ENCODE peak calls at places on chromosomes 13 and 19, in eight cellular contexts. G is NCI-H524, N is C1 segment of cervical spinal cord, Q is NCI-H510A treated with DMSO at 0.1 percent for 48 hours, Z is AG04449, D is NCI-H1930, C is omental fat pad, H is AG08396. L is an unnamed sample.

GRCh38 chr19:6156033-6156432 is 20.6 kb downstream of the ACSBG2 start:
- DNase-seq in H (no peak), D (no peak), Z (no peak), N (no peak), G (no peak), Q (no peak), C (no peak), L (no peak)

GRCh38 chr19:35040826-35041547 is 534 bp upstream of the HPN start:
- DNase-seq in Q (no peak), N (peak), H (peak), D (no peak), C (peak), Z (no peak), G (no peak), L (no peak)

GRCh38 chr13:33575378-33575777 is 242.6 kb upstream of the RFC3 start:
- DNase-seq in G (no peak), Z (no peak), H (no peak), D (no peak), C (no peak), N (no peak), Q (no peak), L (no peak)

GRCh38 chr13:112857914-112858490 is 111.0 kb upstream of the MCF2L start:
- DNase-seq in D (no peak), Z (no peak), C (no peak), G (no peak), H (no peak), N (no peak), Q (no peak), L (no peak)

GRCh38 chr19:13031917-13032623 is 36.8 kb downstream of the NFIX start:
- DNase-seq in N (peak), Q (peak), G (no peak), C (no peak), D (no peak), H (no peak), Z (no peak), L (no peak)

GRCh38 chr13:114259974-114260373 is 21.4 kb upstream of the UPF3A start:
- DNase-seq in D (no peak), H (no peak), G (no peak), Z (no peak), N (no peak), C (no peak), Q (peak), L (no peak)

GRCh38 chr13:26202365-26202972 is 19.6 kb downstream of the RNF6 start:
- DNase-seq in D (no peak), Q (peak), C (no peak), Z (no peak), N (no peak), G (no peak), H (no peak), L (no peak)

GRCh38 chr13:36736119-36736726 is 62.4 kb downstream of the SERTM1 start:
- DNase-seq in C (no peak), D (peak), G (peak), Z (peak), N (no peak), Q (peak), H (peak), L (no peak)

GRCh38 chr13:44768775-44769578 is 192.8 kb upstream of the TSC22D1 start:
- DNase-seq in Q (no peak), D (no peak), N (no peak), H (no peak), C (no peak), G (no peak), Z (no peak), L (no peak)

GRCh38 chr19:2507109-2507508 is 31.2 kb downstream of the GADD45B start:
- DNase-seq in C (no peak), Q (peak), N (no peak), Z (no peak), D (peak), G (no peak), H (peak), L (no peak)

GRCh38 chr13:51559916-51560315 is 24.3 kb upstream of the WDFY2 start:
- DNase-seq in H (no peak), Q (no peak), D (no peak), C (no peak), G (no peak), Z (no peak), N (no peak), L (no peak)

GRCh38 chr19:56837492-56837891 is 3.0 kb downstream of the PEG3 start:
- DNase-seq in H (no peak), Q (no peak), D (peak), G (no peak), Z (no peak), C (peak), N (peak), L (no peak)

GRCh38 chr19:12090807-12091206 is 26.3 kb downstream of the ZNF844 start:
- DNase-seq in N (peak), Q (no peak), G (peak), H (peak), D (no peak), C (no peak), Z (no peak), L (no peak)

GRCh38 chr19:10295305-10295846 is 5.6 kb downstream of the ICAM5 start:
- DNase-seq in Q (no peak), H (no peak), G (no peak), C (no peak), D (no peak), N (no peak), Z (no peak), L (no peak)

GRCh38 chr19:29873024-29873800 is 61.4 kb downstream of the CCNE1 start:
- DNase-seq in C (peak), N (peak), H (peak), D (peak), G (peak), Z (no peak), Q (peak), L (no peak)

GRCh38 chr19:46205183-46205984 is 24.2 kb upstream of the IGFL1 start:
- DNase-seq in G (peak), H (no peak), N (no peak), C (no peak), Z (no peak), D (no peak), Q (peak), L (no peak)

GRCh38 chr13:66951426-66951825 is 278.7 kb downstream of the PCDH9 start:
- DNase-seq in C (no peak), H (no peak), G (no peak), Q (no peak), Z (no peak), D (no peak), N (no peak), L (no peak)

GRCh38 chr19:56137405-56137804 is 3.7 kb upstream of the ZNF444 start:
- DNase-seq in H (no peak), G (no peak), C (no peak), Q (no peak), N (no peak), Z (no peak), D (no peak), L (no peak)

GRCh38 chr19:49801966-49802661 is 11.0 kb downstream of the FUZ start:
- DNase-seq in C (peak), D (no peak), G (peak), Z (no peak), Q (peak), N (peak), H (peak), L (peak)

GRCh38 chr19:33734913-33735312 is 61.8 kb upstream of the KCTD15 start:
- DNase-seq in H (no peak), N (peak), G (no peak), D (no peak), C (no peak), Z (no peak), Q (no peak), L (no peak)

GRCh38 chr19:799076-799881 is 2.0 kb downstream of the PTBP1 start:
- DNase-seq in C (no peak), N (no peak), Q (no peak), Z (no peak), D (no peak), G (peak), H (peak), L (no peak)

GRCh38 chr13:41568990-41569387 is 111.6 kb downstream of the RGCC start:
- DNase-seq in D (no peak), C (no peak), Q (no peak), G (no peak), H (no peak), Z (no peak), N (no peak), L (no peak)

GRCh38 chr13:30892966-30893365 is 13.1 kb upstream of the MEDAG start:
- DNase-seq in G (no peak), N (no peak), H (peak), Q (no peak), C (no peak), Z (no peak), D (peak), L (no peak)

GRCh38 chr19:19647037-19647835 is 3.8 kb upstream of the GMIP start:
- DNase-seq in C (no peak), Q (no peak), H (no peak), G (no peak), N (no peak), D (no peak), Z (no peak), L (no peak)

GRCh38 chr13:114072421-114072820 is 60.0 kb downstream of the RASA3 start:
- DNase-seq in Q (no peak), G (no peak), C (peak), D (no peak), H (no peak), N (no peak), Z (no peak), L (no peak)